ENCODE peak calls at places on chromosomes 1 and 21, in five cellular contexts. N, F, K, I and B are unnamed samples.

GRCh38 chr1:110158261-110158660 is 8.0 kb downstream of the SLC6A17 start:
- DNase-seq in F (no peak), N (no peak), I (no peak), K (no peak), B (no peak)

GRCh38 chr1:97488505-97488904 is 432.3 kb downstream of the DPYD start:
- DNase-seq in K (no peak), F (no peak), N (no peak), I (no peak), B (no peak)

GRCh38 chr1:97006044-97006676 is 284.6 kb downstream of the PTBP2 start:
- DNase-seq in I (peak; percentile 23), K (no peak), N (peak; percentile 87), F (no peak), B (no peak)

GRCh38 chr21:44006017-44006624 is 6.0 kb upstream of the TRAPPC10 start:
- DNase-seq in K (no peak), F (no peak), I (peak; percentile 96), N (peak; percentile 94), B (peak; percentile 39)

GRCh38 chr1:20366766-20367602 is 76.3 kb downstream of the VWA5B1 start:
- DNase-seq in F (no peak), K (no peak), N (peak; percentile 56), I (peak; percentile 54), B (no peak)

GRCh38 chr1:200733907-200734306 is 4.8 kb upstream of the CAMSAP2 start:
- DNase-seq in K (no peak), F (no peak), I (no peak), N (no peak), B (no peak)

GRCh38 chr21:21187579-21187978 is 189.4 kb downstream of the NCAM2 start:
- DNase-seq in F (no peak), K (no peak), I (no peak), N (peak; percentile 25), B (no peak)

GRCh38 chr1:186872356-186872755 is 43.6 kb downstream of the PLA2G4A start:
- DNase-seq in N (no peak), I (no peak), F (no peak), K (no peak), B (no peak)

GRCh38 chr1:24929091-24929875 is 793 bp downstream of the RUNX3 start:
- DNase-seq in F (peak; percentile 53), K (no peak), N (peak; percentile 9), I (no peak), B (no peak)

GRCh38 chr1:109274533-109275476 is 8.1 kb downstream of the PSRC1 start:
- DNase-seq in I (peak; percentile 26), K (no peak), F (no peak), N (no peak), B (peak; percentile 61)

GRCh38 chr21:42337276-42337675 is 13.5 kb downstream of the TFF2 start:
- DNase-seq in K (no peak), N (no peak), I (no peak), F (no peak), B (no peak)

GRCh38 chr1:97820470-97821188 is 100.2 kb downstream of the DPYD start:
- DNase-seq in F (no peak), N (peak; percentile 63), I (peak; percentile 57), K (no peak), B (no peak)

GRCh38 chr1:160415696-160416298 is 15.4 kb downstream of the VANGL2 start:
- DNase-seq in F (no peak), K (no peak), N (no peak), I (no peak), B (no peak)

GRCh38 chr1:157585984-157586383 is 11.9 kb downstream of the FCRL4 start:
- DNase-seq in K (no peak), I (no peak), F (no peak), N (no peak), B (no peak)

GRCh38 chr1:7177438-7178126 is 392.3 kb downstream of the CAMTA1 start:
- DNase-seq in N (no peak), I (no peak), F (no peak), K (no peak), B (no peak)

GRCh38 chr1:185720633-185721272 is 13.4 kb upstream of the HMCN1 start:
- DNase-seq in K (no peak), N (peak; percentile 86), F (no peak), I (peak; percentile 54), B (no peak)

GRCh38 chr1:44024903-44025525 is 6.2 kb downstream of the SLC6A9 start:
- DNase-seq in I (no peak), F (no peak), K (no peak), N (no peak), B (no peak)

GRCh38 chr1:42777860-42778259 is 6.9 kb upstream of the TMEM269 start:
- DNase-seq in N (peak; percentile 61), K (no peak), I (peak; percentile 47), F (no peak), B (no peak)

GRCh38 chr1:1599030-1599916 is 662 bp downstream of the FNDC10 start:
- DNase-seq in F (peak; percentile 20), I (peak; percentile 40), N (peak; percentile 46), K (no peak), B (no peak)

GRCh38 chr1:167446946-167447345 is 71.4 kb downstream of the CD247 start:
- DNase-seq in F (no peak), K (no peak), I (no peak), N (no peak), B (no peak)

GRCh38 chr1:245383396-245384330 is 228.9 kb downstream of the KIF26B start:
- DNase-seq in I (no peak), N (no peak), K (no peak), F (no peak), B (no peak)

GRCh38 chr1:207847116-207847515 is 63.8 kb downstream of the CD34 start:
- DNase-seq in F (no peak), K (no peak), N (peak; percentile 55), I (no peak), B (no peak)

GRCh38 chr1:182588460-182589396 is at the start of gene RNASEL:
- DNase-seq in F (peak; percentile 68), N (peak; percentile 82), I (peak; percentile 94), K (peak; percentile 80), B (peak; percentile 70)

GRCh38 chr1:89603651-89604413 is 29.1 kb upstream of the LRRC8C start:
- DNase-seq in K (no peak), I (no peak), F (no peak), N (peak; percentile 36), B (no peak)

GRCh38 chr1:50851466-50851865 is 108.6 kb downstream of the FAF1 start:
- DNase-seq in I (no peak), F (no peak), K (no peak), N (no peak), B (no peak)

GRCh38 chr1:44655609-44656008 is 18.7 kb downstream of the TMEM53 start:
- DNase-seq in F (peak; percentile 5), I (peak; percentile 25), K (no peak), N (peak; percentile 17), B (no peak)

GRCh38 chr1:2415801-2416208 is 3.4 kb upstream of the PEX10 start:
- DNase-seq in N (no peak), K (no peak), F (peak; percentile 40), I (no peak), B (no peak)

GRCh38 chr1:92795166-92795565 is 10.3 kb upstream of the EVI5 start:
- DNase-seq in F (no peak), K (no peak), I (peak; percentile 61), N (peak; percentile 73), B (no peak)

GRCh38 chr21:35614412-35614901 is 445.9 kb downstream of the SETD4 start:
- DNase-seq in I (no peak), F (no peak), K (no peak), N (peak; percentile 48), B (no peak)

GRCh38 chr1:212242985-212243308 is 42.3 kb upstream of the PPP2R5A start:
- DNase-seq in F (no peak), N (no peak), K (no peak), I (no peak), B (no peak)

GRCh38 chr1:54464477-54465146 is 58.4 kb upstream of the SSBP3 start:
- DNase-seq in I (no peak), N (no peak), F (no peak), K (no peak), B (no peak)

GRCh38 chr1:202007703-202008489 is 2.5 kb upstream of the ELF3 start:
- DNase-seq in K (no peak), F (no peak), N (peak; percentile 49), I (peak; percentile 35), B (no peak)

GRCh38 chr1:44609412-44609767 is 64.9 kb downstream of the TMEM53 start:
- DNase-seq in I (no peak), F (peak; percentile 21), N (peak; percentile 58), K (peak; percentile 68), B (no peak)

GRCh38 chr1:27528701-27529637 is 39.0 kb upstream of the WASF2 start:
- DNase-seq in F (no peak), N (peak; percentile 90), I (peak; percentile 77), K (peak; percentile 94), B (peak; percentile 89)
- H3K4me1 ChIP-seq in F (peaks cover 33% of the 10 kb centered on the region), N (peaks cover 43% of the 10 kb centered on the region), I (peaks cover 49% of the 10 kb centered on the region), K (peaks cover 30% of the 10 kb centered on the region), B (peaks cover 43% of the 10 kb centered on the region)

GRCh38 chr1:203307690-203308126 is 2.4 kb downstream of the BTG2 start:
- DNase-seq in I (no peak), F (peak; percentile 25), N (no peak), K (no peak), B (peak; percentile 60)
- H3K4me1 ChIP-seq in I (peaks cover 16% of the 10 kb centered on the region), F (peaks cover 40% of the 10 kb centered on the region), N (peaks cover 29% of the 10 kb centered on the region), K (peaks cover 12% of the 10 kb centered on the region), B (no peaks in the 10 kb centered on the region)

DNA sequence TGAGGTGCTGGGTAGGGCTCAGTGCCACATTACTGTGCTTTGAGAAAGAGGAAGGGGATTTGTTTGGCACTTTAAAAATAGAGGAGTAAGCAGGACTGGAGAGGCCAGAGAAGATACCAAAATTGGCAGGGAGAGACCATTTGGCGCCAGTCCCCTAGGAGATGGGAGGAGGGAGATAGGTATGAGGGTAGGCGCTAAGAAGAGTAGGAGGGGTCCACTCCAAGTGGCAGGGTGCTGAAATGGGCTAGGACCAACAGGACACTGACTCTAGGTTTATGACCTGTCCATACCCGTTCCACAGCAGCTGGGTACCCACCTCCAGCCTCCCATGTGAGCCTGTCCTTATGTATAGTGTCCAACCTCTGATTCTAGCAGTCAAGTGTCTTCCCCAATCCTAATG is 1.0 kb upstream of the CRTC2 start:
- DNase-seq in N (no peak), F (no peak), K (peak; percentile 59), I (no peak), B (no peak)
- H3K4me1 ChIP-seq in N (peaks cover 33% of the 10 kb centered on the region), F (peaks cover 43% of the 10 kb centered on the region), K (peaks cover 33% of the 10 kb centered on the region), I (peaks cover 21% of the 10 kb centered on the region), B (peaks cover 62% of the 10 kb centered on the region)

GRCh38 chr21:33687634-33688033 is 45.3 kb downstream of the ITSN1 start:
- DNase-seq in F (no peak), I (no peak), K (no peak), N (no peak), B (no peak)
- H3K4me1 ChIP-seq in F (no peaks in the 10 kb centered on the region), I (peaks cover 10% of the 10 kb centered on the region), K (peaks cover 8% of the 10 kb centered on the region), N (peaks cover 74% of the 10 kb centered on the region), B (peaks cover 29% of the 10 kb centered on the region)